ENCODE peak calls at places on chromosomes 3 and 15, in six cellular contexts. Q is cardiac fibroblast, U is fibroblast of the aortic adventitia, K is AG20443, I is nucleus accumbens, V is NCI-H82. O is an unnamed sample.

GRCh38 chr3:149634573-149634972 is 23.3 kb downstream of the WWTR1 start:
- DNase-seq in Q (no peak), U (no peak), K (no peak), I (no peak), V (no peak), O (no peak)

GRCh38 chr3:146968204-146968651 is 363.1 kb upstream of the PLSCR5 start:
- DNase-seq in Q (peak), U (peak), K (peak), I (no peak), V (no peak), O (no peak)

GRCh38 chr15:66505430-66505811 is 295 bp downstream of the ZWILCH start:
- DNase-seq in Q (no peak), U (peak), K (no peak), I (no peak), V (no peak), O (no peak)

GRCh38 chr3:149623819-149624218 is 34.0 kb downstream of the WWTR1 start:
- DNase-seq in Q (no peak), U (no peak), K (no peak), I (no peak), V (no peak), O (no peak)

GRCh38 chr15:31230630-31231485 is 95.8 kb upstream of the KLF13 start:
- DNase-seq in Q (no peak), U (no peak), K (no peak), I (no peak), V (no peak), O (no peak)

GRCh38 chr15:66184936-66185790 is 68.4 kb downstream of the MEGF11 start:
- DNase-seq in Q (peak), U (peak), K (no peak), I (no peak), V (no peak), O (no peak)

GRCh38 chr3:191369081-191370010 is 39.0 kb upstream of the UTS2B start:
- DNase-seq in Q (peak), U (peak), K (no peak), I (no peak), V (no peak), O (no peak)

GRCh38 chr3:195544634-195545033 is 1.5 kb upstream of the PPP1R2 start:
- DNase-seq in Q (peak), U (peak), K (no peak), I (no peak), V (no peak), O (no peak)

GRCh38 chr3:13347390-13347966 is 72.6 kb downstream of the NUP210 start:
- DNase-seq in Q (peak), U (no peak), K (peak), I (no peak), V (no peak), O (no peak)

GRCh38 chr15:66132251-66132816 is 121.2 kb downstream of the MEGF11 start:
- DNase-seq in Q (no peak), U (no peak), K (no peak), I (no peak), V (peak), O (no peak)

GRCh38 chr15:69755571-69756310 is 303.1 kb downstream of the RPLP1 start:
- DNase-seq in Q (no peak), U (peak), K (no peak), I (no peak), V (no peak), O (no peak)

GRCh38 chr15:85570331-85570730 is 189.9 kb downstream of the AKAP13 start:
- DNase-seq in Q (no peak), U (no peak), K (no peak), I (no peak), V (no peak), O (no peak)

GRCh38 chr15:69852482-69853275 is 245.0 kb downstream of the TLE3 start:
- DNase-seq in Q (peak), U (peak), K (peak), I (no peak), V (no peak), O (no peak)

GRCh38 chr3:44648564-44649229 is at the start of gene ZNF35:
- DNase-seq in Q (peak), U (peak), K (peak), I (peak), V (peak), O (peak)

GRCh38 chr15:85793641-85794597 is 806 bp downstream of the KLHL25 start:
- DNase-seq in Q (peak), U (peak), K (peak), I (no peak), V (peak), O (no peak)

GRCh38 chr3:114466251-114466650 is 172.4 kb downstream of the TIGIT start:
- DNase-seq in Q (no peak), U (no peak), K (no peak), I (no peak), V (no peak), O (no peak)

GRCh38 chr3:52318186-52318793 is 2.2 kb downstream of the DNAH1 start:
- DNase-seq in Q (no peak), U (no peak), K (no peak), I (no peak), V (no peak), O (no peak)

GRCh38 chr3:12371525-12372140 is 82.8 kb downstream of the PPARG start:
- DNase-seq in Q (peak), U (peak), K (no peak), I (no peak), V (no peak), O (no peak)

GRCh38 chr3:136937886-136938285 is 19.9 kb upstream of the IL20RB start:
- DNase-seq in Q (no peak), U (no peak), K (no peak), I (no peak), V (no peak), O (no peak)

GRCh38 chr3:166637984-166638530 is 742.0 kb downstream of the ZBBX start:
- DNase-seq in Q (no peak), U (no peak), K (no peak), I (no peak), V (no peak), O (no peak)

GRCh38 chr3:123584284-123584987 is 417 bp downstream of the HACD2 start:
- DNase-seq in Q (peak), U (peak), K (peak), I (peak), V (peak), O (no peak)

GRCh38 chr15:100335335-100335999 is 6.3 kb downstream of the ADAMTS17 start:
- DNase-seq in Q (no peak), U (no peak), K (no peak), I (no peak), V (no peak), O (no peak)

O was measured in amygdala.